ENCODE peak calls at places on chromosomes 7 and 10, in eight cellular contexts. V is WTC11, T is Calu3, X is brain microvascular endothelial cell, B is transverse colon, A is pancreas, I is GM23338, S is kidney epithelial cell. N is an unnamed sample.

GRCh38 chr10:18190840-18191239 is 50.6 kb downstream of the CACNB2 start:
- DNase-seq in V (no peak), T (no peak), X (no peak), B (no peak), A (no peak), I (no peak), S (no peak), N (no peak)

GRCh38 chr10:71696635-71697326 is 22.8 kb downstream of the C10orf105 start:
- DNase-seq in V (peak), T (peak), X (peak), B (peak), A (no peak), I (peak), S (no peak), N (peak)

GRCh38 chr7:77235280-77235679 is 35.7 kb upstream of the FGL2 start:
- DNase-seq in V (no peak), T (no peak), X (peak), B (no peak), A (no peak), I (no peak), S (no peak), N (no peak)

GRCh38 chr10:121580276-121581116 is 17.7 kb downstream of the FGFR2 start:
- DNase-seq in V (peak), T (no peak), X (no peak), B (no peak), A (no peak), I (peak), S (no peak), N (peak)

GRCh38 chr7:96636342-96636865 is 73.2 kb downstream of the SEM1 start:
- DNase-seq in V (no peak), T (no peak), X (no peak), B (no peak), A (no peak), I (no peak), S (no peak), N (no peak)

GRCh38 chr7:80918406-80918805 is 445 bp downstream of the SEMA3C start:
- DNase-seq in V (no peak), T (no peak), X (no peak), B (no peak), A (no peak), I (peak), S (no peak), N (no peak)

GRCh38 chr10:71263376-71263775 is 51.0 kb downstream of the UNC5B start:
- DNase-seq in V (peak), T (no peak), X (no peak), B (no peak), A (peak), I (peak), S (no peak), N (no peak)

GRCh38 chr7:16695621-16696237 is 49.7 kb downstream of the BZW2 start:
- DNase-seq in V (peak), T (peak), X (peak), B (peak), A (no peak), I (peak), S (peak), N (no peak)

GRCh38 chr7:132437730-132438129 is 138.5 kb downstream of the PLXNA4 start:
- DNase-seq in V (no peak), T (no peak), X (no peak), B (no peak), A (no peak), I (no peak), S (no peak), N (no peak)

GRCh38 chr10:23157239-23157661 is 34.9 kb upstream of the PTF1A start:
- DNase-seq in V (no peak), T (no peak), X (no peak), B (no peak), A (no peak), I (no peak), S (no peak), N (no peak)

GRCh38 chr7:1857487-1858425 is 187.7 kb downstream of the ELFN1 start:
- DNase-seq in V (peak), T (no peak), X (no peak), B (no peak), A (peak), I (no peak), S (no peak), N (peak)

GRCh38 chr10:124527996-124528395 is 66.4 kb downstream of the LHPP start:
- DNase-seq in V (no peak), T (no peak), X (no peak), B (no peak), A (no peak), I (no peak), S (no peak), N (no peak)

GRCh38 chr10:25061711-25062455 is 45.5 kb downstream of the THNSL1 start:
- DNase-seq in V (no peak), T (no peak), X (no peak), B (no peak), A (no peak), I (no peak), S (no peak), N (no peak)

GRCh38 chr10:101464518-101465085 is 110.6 kb downstream of the BTRC start:
- DNase-seq in V (no peak), T (no peak), X (no peak), B (no peak), A (no peak), I (no peak), S (no peak), N (no peak)

GRCh38 chr7:137753067-137753466 is 93.7 kb downstream of the DGKI start:
- DNase-seq in V (no peak), T (no peak), X (no peak), B (no peak), A (no peak), I (no peak), S (no peak), N (no peak)

GRCh38 chr10:22824984-22825383 is 102.9 kb upstream of the ARMC3 start:
- DNase-seq in V (no peak), T (peak), X (peak), B (no peak), A (no peak), I (no peak), S (peak), N (no peak)

GRCh38 chr7:104552102-104552501 is 223.7 kb downstream of the LHFPL3 start:
- DNase-seq in V (peak), T (peak), X (peak), B (peak), A (peak), I (peak), S (peak), N (no peak)

GRCh38 chr10:1150638-1150955 is 94.4 kb downstream of the WDR37 start:
- DNase-seq in V (no peak), T (no peak), X (no peak), B (no peak), A (no peak), I (no peak), S (no peak), N (no peak)

GRCh38 chr10:114199239-114199638 is 20.1 kb downstream of the TDRD1 start:
- DNase-seq in V (no peak), T (no peak), X (no peak), B (no peak), A (no peak), I (no peak), S (no peak), N (no peak)

GRCh38 chr10:93567277-93568104 is 1.0 kb downstream of the FFAR4 start:
- DNase-seq in V (no peak), T (no peak), X (no peak), B (no peak), A (no peak), I (no peak), S (no peak), N (no peak)

GRCh38 chr7:156667110-156667436 is 26.5 kb downstream of the RNF32 start:
- DNase-seq in V (no peak), T (no peak), X (no peak), B (no peak), A (no peak), I (no peak), S (no peak), N (no peak)

GRCh38 chr10:22503315-22504090 is 158.2 kb downstream of the SPAG6 start:
- DNase-seq in V (no peak), T (no peak), X (no peak), B (no peak), A (no peak), I (no peak), S (peak), N (no peak)

GRCh38 chr10:34866848-34867247 is 51.8 kb upstream of the PARD3 start:
- DNase-seq in V (peak), T (no peak), X (no peak), B (peak), A (no peak), I (peak), S (no peak), N (no peak)

GRCh38 chr10:30186371-30186875 is 127.0 kb upstream of the JCAD start:
- DNase-seq in V (no peak), T (peak), X (peak), B (peak), A (no peak), I (peak), S (no peak), N (no peak)

GRCh38 chr10:5943536-5943935 is 33.8 kb downstream of the IL15RA start:
- DNase-seq in V (peak), T (peak), X (no peak), B (no peak), A (no peak), I (peak), S (no peak), N (no peak)

GRCh38 chr10:95321554-95322301 is 30.9 kb upstream of the PDLIM1 start:
- DNase-seq in V (no peak), T (no peak), X (no peak), B (no peak), A (no peak), I (no peak), S (no peak), N (no peak)

GRCh38 chr10:101400529-101400928 is 46.6 kb downstream of the BTRC start:
- DNase-seq in V (no peak), T (peak), X (no peak), B (no peak), A (no peak), I (no peak), S (no peak), N (no peak)

GRCh38 chr10:50563906-50564305 is 59.9 kb downstream of the SGMS1 start:
- DNase-seq in V (peak), T (no peak), X (no peak), B (no peak), A (peak), I (peak), S (no peak), N (peak)

DNA sequence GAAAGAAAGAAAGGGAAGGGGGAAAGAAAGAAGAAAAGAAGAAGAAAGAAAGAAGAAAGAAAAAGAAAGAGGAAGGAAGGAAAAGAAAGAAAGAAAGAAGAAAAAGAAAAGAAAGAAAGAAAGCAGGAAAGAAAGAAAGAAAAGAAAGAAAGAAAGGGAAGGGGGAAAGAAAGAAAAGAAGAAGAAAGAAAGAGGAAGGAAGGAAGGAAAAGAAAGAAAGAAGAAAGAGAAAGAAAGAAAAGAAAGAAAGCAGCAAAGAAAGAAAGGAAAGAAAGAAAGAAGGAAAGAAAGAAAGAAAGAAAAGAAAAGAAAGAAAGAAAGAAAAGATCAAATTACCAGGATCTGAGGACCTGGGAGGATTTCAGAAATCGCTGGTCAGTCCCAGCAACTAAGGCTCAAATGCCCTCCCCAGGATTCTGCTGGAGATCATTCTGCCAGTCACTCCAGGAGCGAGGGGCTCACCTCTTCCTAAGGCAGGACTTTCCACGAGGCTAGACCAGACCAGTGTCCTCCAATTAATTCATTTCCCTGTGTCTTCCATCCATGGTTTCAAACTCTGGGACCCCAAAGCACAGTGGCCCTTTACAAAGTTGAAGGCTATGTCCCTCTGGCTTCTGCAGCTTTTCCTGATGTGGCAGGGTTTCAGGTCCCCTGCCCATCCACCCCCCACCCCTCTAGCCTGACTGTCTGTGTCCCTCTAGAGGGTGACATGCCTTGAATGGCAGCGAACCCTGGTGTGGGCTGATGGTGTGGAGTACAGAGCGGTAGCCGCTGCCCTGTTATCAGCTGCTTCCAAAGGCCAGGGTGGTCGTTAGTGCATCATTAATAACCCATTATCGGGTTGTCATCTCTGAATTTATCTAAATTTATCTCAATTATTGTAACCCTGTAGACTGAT is 77.9 kb downstream of the PARP12 start:
- DNase-seq in V (no peak), T (no peak), X (no peak), B (no peak), A (no peak), I (no peak), S (no peak), N (no peak)
- TF ChIP-seq CTCF in V (no peak), T (no peak), X (no peak), B (no peak), A (no peak), I (no peak), S (no peak), N (no peak)

GRCh38 chr7:48250441-48250951 is 79.2 kb downstream of the ABCA13 start:
- DNase-seq in V (no peak), T (peak), X (peak), B (no peak), A (no peak), I (peak), S (no peak), N (no peak)
- TF ChIP-seq CTCF in V (no peak), T (no peak), X (no peak), B (no peak), A (no peak), I (no peak), S (no peak), N (no peak)

GRCh38 chr10:46307281-46308112 is 20.7 kb downstream of the ANTXRL start:
- DNase-seq in V (no peak), T (no peak), X (no peak), B (peak), A (no peak), I (no peak), S (no peak), N (no peak)

GRCh38 chr10:46305986-46306385 is 19.2 kb downstream of the ANTXRL start:
- DNase-seq in V (no peak), T (no peak), X (no peak), B (no peak), A (no peak), I (no peak), S (no peak), N (no peak)

GRCh38 chr10:46306550-46307184 is 19.9 kb downstream of the ANTXRL start:
- DNase-seq in V (no peak), T (no peak), X (no peak), B (no peak), A (no peak), I (no peak), S (no peak), N (no peak)

GRCh38 chr10:46305430-46305808 is 18.6 kb downstream of the ANTXRL start:
- DNase-seq in V (no peak), T (no peak), X (no peak), B (no peak), A (no peak), I (no peak), S (no peak), N (no peak)

GRCh38 chr10:46304671-46305429 is 18.1 kb downstream of the ANTXRL start:
- DNase-seq in V (no peak), T (no peak), X (no peak), B (peak), A (no peak), I (no peak), S (no peak), N (no peak)
- TF ChIP-seq CTCF in V (no peak), T (no peak), X (no peak), B (no peak), A (no peak), I (no peak), S (no peak), N (no peak)

GRCh38 chr10:74738052-74738451 is 88.3 kb upstream of the KAT6B start:
- DNase-seq in V (no peak), T (no peak), X (no peak), B (no peak), A (no peak), I (no peak), S (no peak), N (no peak)
- TF ChIP-seq CTCF in V (no peak), T (no peak), X (no peak), B (no peak), A (no peak), I (peak), S (no peak), N (no peak)

GRCh38 chr10:7359954-7360353 is 50.9 kb downstream of the SFMBT2 start:
- DNase-seq in V (no peak), T (no peak), X (no peak), B (no peak), A (no peak), I (no peak), S (no peak), N (no peak)

GRCh38 chr10:7363700-7364099 is 47.1 kb downstream of the SFMBT2 start:
- DNase-seq in V (no peak), T (no peak), X (no peak), B (no peak), A (no peak), I (no peak), S (no peak), N (no peak)

GRCh38 chr10:7365029-7365750 is 45.6 kb downstream of the SFMBT2 start:
- DNase-seq in V (no peak), T (no peak), X (no peak), B (no peak), A (no peak), I (no peak), S (no peak), N (no peak)

GRCh38 chr10:7364474-7364873 is 46.4 kb downstream of the SFMBT2 start:
- DNase-seq in V (no peak), T (no peak), X (no peak), B (no peak), A (no peak), I (no peak), S (no peak), N (no peak)

GRCh38 chr10:7362451-7362850 is 48.4 kb downstream of the SFMBT2 start:
- DNase-seq in V (no peak), T (no peak), X (no peak), B (no peak), A (no peak), I (no peak), S (no peak), N (no peak)
- TF ChIP-seq CTCF in V (no peak), T (no peak), X (no peak), B (no peak), A (no peak), I (no peak), S (no peak), N (no peak)